ENCODE peak calls at places on chromosomes 13 and 19, in seven cellular contexts. I is HepG2, K is SK-N-SH, E is K562, N is HCT116, P is H1, O is GM12878. L is an unnamed sample. For H3K4me1, the result is how much of the 10 kb centered on the place peaks cover.

GRCh38 chr19:1082165-1082927 is 12.8 kb downstream of the POLR2E start:
- DNase-seq in E (peak), P (peak), I (no peak), K (peak), O (no peak), N (peak), L (peak)

GRCh38 chr19:1261863-1262686 is 7.1 kb upstream of the CIRBP start:
- DNase-seq in K (no peak), I (peak), N (no peak), P (no peak), O (no peak), E (no peak), L (no peak)

GRCh38 chr19:8396563-8397203 is 6.5 kb downstream of the RAB11B start:
- DNase-seq in K (peak), P (no peak), E (peak), O (peak), I (peak), N (no peak), L (peak)

GRCh38 chr19:1168877-1169791 is 4.9 kb downstream of the SBNO2 start:
- DNase-seq in I (peak), P (no peak), K (no peak), E (no peak), O (no peak), N (no peak), L (no peak)

GRCh38 chr19:1057185-1057857 is 9.6 kb upstream of the ARHGAP45 start:
- DNase-seq in I (no peak), K (no peak), E (no peak), N (no peak), P (no peak), O (no peak), L (no peak)

GRCh38 chr13:98201178-98201577 is 24.1 kb upstream of the RNF113B start:
- DNase-seq in P (no peak), K (no peak), O (no peak), I (no peak), E (no peak), N (no peak), L (no peak)

GRCh38 chr19:15251749-15252397 is 19.6 kb upstream of the EPHX3 start:
- DNase-seq in N (no peak), O (no peak), I (peak), K (peak), P (peak), E (peak), L (peak)

GRCh38 chr13:31440132-31440531 is 240.4 kb downstream of the B3GLCT start:
- DNase-seq in P (no peak), E (no peak), N (no peak), K (no peak), I (no peak), O (no peak), L (no peak)

DNA sequence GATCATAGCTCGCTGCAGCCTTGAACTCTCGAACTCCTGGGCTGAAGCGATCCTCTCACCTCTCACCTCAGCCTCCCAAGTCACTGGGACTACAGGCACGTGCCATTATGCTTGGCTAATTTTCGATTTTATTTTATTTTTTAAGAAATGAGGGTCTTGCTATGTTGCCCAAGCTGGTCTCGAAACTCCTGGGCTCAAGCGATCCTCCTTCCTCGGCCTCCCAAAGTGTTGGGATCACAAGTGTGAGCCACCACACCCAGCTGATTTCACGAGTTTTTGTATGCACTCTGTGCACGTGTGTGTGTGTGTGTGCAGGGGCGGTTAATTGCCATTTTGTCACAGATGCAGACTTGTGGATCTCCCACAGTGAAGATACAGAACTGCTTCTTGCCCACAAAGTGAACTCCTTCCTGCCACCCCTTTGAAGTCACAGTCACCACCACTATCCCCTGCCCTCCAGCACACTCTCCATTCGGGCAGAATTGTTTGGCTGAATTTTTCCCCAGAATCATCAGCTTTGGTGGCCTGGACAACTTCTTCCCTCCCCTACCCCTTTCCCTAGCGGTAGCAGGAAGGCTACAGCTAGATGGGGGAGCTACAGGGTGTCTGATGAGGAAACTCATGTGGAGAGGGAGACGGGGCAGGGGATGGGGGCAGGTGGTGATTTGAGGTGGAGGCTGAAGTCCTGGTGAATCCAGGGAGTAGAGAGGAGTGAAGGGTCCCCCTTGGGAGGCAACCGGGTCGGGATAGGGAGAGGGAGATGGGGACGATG is 59.6 kb downstream of the CELF5 start:
- DNase-seq in P (no peak), I (no peak), K (no peak), N (no peak), O (no peak), E (no peak), L (no peak)
- H3K4me1 ChIP-seq in P (under half), I (under half), K (under half), N (under half), O (under half), E (under half), L (under half)

GRCh38 chr13:28716511-28716910 is 2.3 kb downstream of the SLC46A3 start:
- DNase-seq in P (no peak), I (no peak), E (no peak), O (no peak), N (peak), K (no peak), L (no peak)
- TF ChIP-seq YY1 in P (no peak), I (no peak), E (no peak), O (no peak), N (no peak), K (no peak), L (no peak)

DNA sequence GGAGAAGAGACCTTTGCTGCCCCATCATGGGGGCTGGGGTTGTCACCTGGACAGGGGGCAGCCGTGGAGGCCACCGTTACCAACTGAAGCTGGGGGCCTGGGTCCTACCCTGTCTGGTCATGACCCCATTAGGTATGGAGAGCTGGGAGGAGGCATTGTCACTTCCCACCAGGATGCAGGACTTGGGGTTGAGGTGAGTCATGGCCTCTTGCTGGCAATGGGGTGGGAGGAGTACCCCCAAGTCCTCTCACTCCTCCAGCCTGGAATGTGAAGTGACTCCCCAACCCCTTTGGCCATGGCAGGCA is 9.0 kb downstream of the EGLN2 start:
- DNase-seq in K (no peak), E (no peak), P (no peak), I (no peak), O (no peak), N (no peak), L (no peak)
- H3K4me1 ChIP-seq in K (under half), E (half or more), P (under half), I (under half), O (under half), N (under half), L (under half)

DNA sequence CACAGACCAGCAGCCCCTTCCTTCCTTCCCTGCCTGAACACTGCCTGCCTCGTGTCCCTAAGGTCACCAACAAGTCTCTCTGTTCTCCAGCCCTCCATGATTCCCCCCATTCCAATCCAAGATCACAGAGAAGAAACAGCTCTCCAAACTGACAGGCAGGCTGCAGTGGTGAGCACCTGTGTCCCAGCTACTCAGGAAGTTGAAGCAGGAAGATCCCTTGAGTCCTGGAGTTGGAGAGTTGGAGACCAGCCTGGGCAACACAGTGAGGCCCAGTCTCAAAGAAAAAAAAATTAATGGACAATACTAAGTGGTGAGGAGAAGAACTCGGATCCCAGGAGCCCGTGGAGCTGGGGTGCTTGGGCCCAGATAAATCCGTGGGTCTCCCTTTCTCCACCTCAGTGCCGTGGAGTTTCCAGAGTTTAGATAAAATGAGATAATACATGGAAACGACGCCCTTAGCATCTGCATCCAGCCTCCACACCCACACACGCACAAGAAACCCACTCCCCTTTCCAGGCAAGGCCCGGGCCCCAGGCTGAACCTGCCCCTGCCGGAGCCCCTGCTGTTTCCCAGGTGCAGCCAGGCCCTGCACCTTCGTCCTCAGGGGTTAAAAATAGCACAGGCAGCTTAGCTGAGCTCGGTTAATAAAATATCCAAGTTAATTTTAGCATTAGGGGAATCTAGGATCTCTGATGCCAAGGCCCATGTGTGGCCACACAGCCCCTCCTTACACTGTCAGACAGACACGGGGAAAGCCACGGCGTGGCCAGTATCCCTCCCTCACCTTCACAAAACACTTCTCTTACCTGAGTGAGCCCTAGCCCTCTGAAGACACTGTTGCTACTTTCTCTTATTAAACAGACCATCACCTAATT is 4.7 kb downstream of the RASA3 start:
- DNase-seq in N (no peak), I (no peak), P (no peak), K (no peak), O (no peak), E (no peak), L (no peak)
- TF ChIP-seq YY1 in N (no peak), I (no peak), P (no peak), K (no peak), O (no peak), E (no peak), L (no peak)